ENCODE peak calls at places on chromosomes 2 and 18, in five cellular contexts. R is WTC11, A is KBM-7, B is GM23248, V is choroid plexus epithelial cell. S is an unnamed sample.

GRCh38 chr2:241952816-241953215 is 83.3 kb downstream of the RTP5 start:
- DNase-seq in R (no peak), A (no peak), B (no peak), V (no peak), S (no peak)

GRCh38 chr18:63161728-63162195 is 157.8 kb downstream of the BCL2 start:
- DNase-seq in R (no peak), A (peak; percentile 61), B (peak; percentile 94), V (peak; percentile 96), S (peak; percentile 92)

GRCh38 chr2:177397501-177398289 is 5.1 kb downstream of the AGPS start:
- DNase-seq in R (no peak), A (no peak), B (peak; percentile 92), V (peak; percentile 88), S (no peak)

GRCh38 chr2:20583425-20583881 is 67.4 kb downstream of the HS1BP3 start:
- DNase-seq in R (no peak), A (no peak), B (no peak), V (no peak), S (no peak)

GRCh38 chr2:25955869-25956535 is 26.3 kb downstream of the KIF3C start:
- DNase-seq in R (no peak), A (peak; percentile 21), B (no peak), V (peak; percentile 26), S (peak; percentile 41)

GRCh38 chr2:175577405-175577986 is 396.0 kb upstream of the ATP5MC3 start:
- DNase-seq in R (no peak), A (peak; percentile 10), B (no peak), V (no peak), S (no peak)

GRCh38 chr18:10124071-10124470 is 210.3 kb downstream of the VAPA start:
- DNase-seq in R (no peak), A (no peak), B (no peak), V (no peak), S (no peak)

GRCh38 chr2:234050455-234051135 is at the start of gene SPP2:
- DNase-seq in R (no peak), A (no peak), B (no peak), V (no peak), S (no peak)

GRCh38 chr2:85429213-85429923 is 10.9 kb downstream of the SH2D6 start:
- DNase-seq in R (no peak), A (no peak), B (no peak), V (no peak), S (no peak)

GRCh38 chr2:53787255-53787910 is 539 bp downstream of the ERLEC1 start:
- DNase-seq in R (no peak), A (peak; percentile 51), B (peak; percentile 72), V (peak; percentile 46), S (peak; percentile 8)

GRCh38 chr2:212595036-212595654 is 56.5 kb upstream of the ERBB4 start:
- DNase-seq in R (no peak), A (peak; percentile 48), B (peak; percentile 39), V (peak; percentile 56), S (no peak)

GRCh38 chr18:56722518-56722917 is 71.4 kb downstream of the WDR7 start:
- DNase-seq in R (no peak), A (no peak), B (no peak), V (no peak), S (no peak)

GRCh38 chr2:25824216-25824615 is 54.1 kb downstream of the ASXL2 start:
- DNase-seq in R (no peak), A (no peak), B (no peak), V (no peak), S (no peak)

GRCh38 chr2:51998890-51999289 is 967.0 kb upstream of the NRXN1 start:
- DNase-seq in R (no peak), A (no peak), B (no peak), V (no peak), S (no peak)

GRCh38 chr2:46014911-46015654 is 282.1 kb upstream of the EPAS1 start:
- DNase-seq in R (peak; percentile 27), A (no peak), B (peak; percentile 21), V (peak; percentile 78), S (no peak)

GRCh38 chr2:151361674-151362380 is 4.4 kb downstream of the TNFAIP6 start:
- DNase-seq in R (no peak), A (no peak), B (peak; percentile 73), V (no peak), S (no peak)

GRCh38 chr2:70393881-70394280 is 92.0 kb upstream of the FAM136A start:
- DNase-seq in R (no peak), A (no peak), B (no peak), V (no peak), S (no peak)

GRCh38 chr18:9943311-9943710 is 29.5 kb downstream of the VAPA start:
- DNase-seq in R (no peak), A (no peak), B (no peak), V (no peak), S (no peak)